ENCODE peak calls at places on chromosome 12, in seven cellular contexts. One of them, this sample, is unnamed.
A peak's percentile ranks its signal among the peaks of the same experiment; 100 is the strongest.

GRCh38 chr12:10307630-10308029 is at the start of gene KLRD1:
- DNase-seq in prostate gland: no peak
- DNase-seq in ovary: no peak
- DNase-seq in lower leg skin: no peak
- DNase-seq in IMR-90: no peak
- DNase-seq in uterus: no peak
- DNase-seq in H54: no peak
- DNase-seq in this sample: no peak

GRCh38 chr12:122835693-122836026 is 403 bp downstream of the HIP1R start:
- DNase-seq in prostate gland: no peak
- DNase-seq in ovary: no peak
- DNase-seq in lower leg skin: peak; percentile 84
- DNase-seq in IMR-90: no peak
- DNase-seq in uterus: no peak
- DNase-seq in H54: no peak
- DNase-seq in this sample: no peak

GRCh38 chr12:13609874-13610273 is 371.5 kb downstream of the GRIN2B start:
- DNase-seq in prostate gland: no peak
- DNase-seq in ovary: no peak
- DNase-seq in lower leg skin: no peak
- DNase-seq in IMR-90: no peak
- DNase-seq in uterus: no peak
- DNase-seq in H54: no peak
- DNase-seq in this sample: no peak

GRCh38 chr12:89345830-89346740 is 6.2 kb downstream of the DUSP6 start:
- DNase-seq in prostate gland: no peak
- DNase-seq in ovary: no peak
- DNase-seq in lower leg skin: peak; percentile 85
- DNase-seq in IMR-90: peak; percentile 64
- DNase-seq in uterus: peak; percentile 47
- DNase-seq in H54: no peak
- DNase-seq in this sample: peak; percentile 75

GRCh38 chr12:37543966-37544668 is 772.5 kb upstream of the ALG10B start:
- DNase-seq in prostate gland: no peak
- DNase-seq in ovary: no peak
- DNase-seq in lower leg skin: peak; percentile 50
- DNase-seq in IMR-90: no peak
- DNase-seq in uterus: no peak
- DNase-seq in H54: no peak
- DNase-seq in this sample: no peak

GRCh38 chr12:20620311-20620710 is 74.8 kb upstream of the SLCO1C1 start:
- DNase-seq in prostate gland: no peak
- DNase-seq in ovary: no peak
- DNase-seq in lower leg skin: no peak
- DNase-seq in IMR-90: peak; percentile 13
- DNase-seq in uterus: no peak
- DNase-seq in H54: no peak
- DNase-seq in this sample: no peak

GRCh38 chr12:81128930-81129554 is 51.2 kb downstream of the ACSS3 start:
- DNase-seq in prostate gland: no peak
- DNase-seq in ovary: no peak
- DNase-seq in lower leg skin: no peak
- DNase-seq in IMR-90: peak; percentile 43
- DNase-seq in uterus: peak; percentile 19
- DNase-seq in H54: peak; percentile 7
- DNase-seq in this sample: no peak

GRCh38 chr12:104285740-104286537 is 17.6 kb upstream of the EID3 start:
- DNase-seq in prostate gland: no peak
- DNase-seq in ovary: no peak
- DNase-seq in lower leg skin: no peak
- DNase-seq in IMR-90: peak; percentile 70
- DNase-seq in uterus: no peak
- DNase-seq in H54: no peak
- DNase-seq in this sample: no peak

GRCh38 chr12:53492830-53493609 is 6.2 kb downstream of the MAP3K12 start:
- DNase-seq in prostate gland: peak; percentile 92
- DNase-seq in ovary: peak; percentile 93
- DNase-seq in lower leg skin: peak; percentile 99
- DNase-seq in IMR-90: peak; percentile 80
- DNase-seq in uterus: peak; percentile 94
- DNase-seq in H54: peak; percentile 75
- DNase-seq in this sample: peak; percentile 97

GRCh38 chr12:2795291-2796186 is 769 bp downstream of the FKBP4 start:
- DNase-seq in prostate gland: peak; percentile 78
- DNase-seq in ovary: peak; percentile 78
- DNase-seq in lower leg skin: peak; percentile 93
- DNase-seq in IMR-90: peak; percentile 41
- DNase-seq in uterus: peak; percentile 76
- DNase-seq in H54: peak; percentile 81
- DNase-seq in this sample: peak; percentile 91

GRCh38 chr12:105278043-105278697 is 42.2 kb upstream of the APPL2 start:
- DNase-seq in prostate gland: no peak
- DNase-seq in ovary: no peak
- DNase-seq in lower leg skin: no peak
- DNase-seq in IMR-90: peak; percentile 25
- DNase-seq in uterus: no peak
- DNase-seq in H54: peak; percentile 16
- DNase-seq in this sample: no peak

GRCh38 chr12:121117226-121117777 is 15.4 kb upstream of the P2RX7 start:
- DNase-seq in prostate gland: no peak
- DNase-seq in ovary: no peak
- DNase-seq in lower leg skin: no peak
- DNase-seq in IMR-90: no peak
- DNase-seq in uterus: no peak
- DNase-seq in H54: no peak
- DNase-seq in this sample: no peak

GRCh38 chr12:96211989-96212388 is 17.8 kb downstream of the ELK3 start:
- DNase-seq in prostate gland: no peak
- DNase-seq in ovary: no peak
- DNase-seq in lower leg skin: no peak
- DNase-seq in IMR-90: no peak
- DNase-seq in uterus: peak; percentile 18
- DNase-seq in H54: no peak
- DNase-seq in this sample: no peak

GRCh38 chr12:24711056-24711455 is 237.8 kb downstream of the BCAT1 start:
- DNase-seq in prostate gland: no peak
- DNase-seq in ovary: no peak
- DNase-seq in lower leg skin: no peak
- DNase-seq in IMR-90: no peak
- DNase-seq in uterus: no peak
- DNase-seq in H54: no peak
- DNase-seq in this sample: no peak

DNA sequence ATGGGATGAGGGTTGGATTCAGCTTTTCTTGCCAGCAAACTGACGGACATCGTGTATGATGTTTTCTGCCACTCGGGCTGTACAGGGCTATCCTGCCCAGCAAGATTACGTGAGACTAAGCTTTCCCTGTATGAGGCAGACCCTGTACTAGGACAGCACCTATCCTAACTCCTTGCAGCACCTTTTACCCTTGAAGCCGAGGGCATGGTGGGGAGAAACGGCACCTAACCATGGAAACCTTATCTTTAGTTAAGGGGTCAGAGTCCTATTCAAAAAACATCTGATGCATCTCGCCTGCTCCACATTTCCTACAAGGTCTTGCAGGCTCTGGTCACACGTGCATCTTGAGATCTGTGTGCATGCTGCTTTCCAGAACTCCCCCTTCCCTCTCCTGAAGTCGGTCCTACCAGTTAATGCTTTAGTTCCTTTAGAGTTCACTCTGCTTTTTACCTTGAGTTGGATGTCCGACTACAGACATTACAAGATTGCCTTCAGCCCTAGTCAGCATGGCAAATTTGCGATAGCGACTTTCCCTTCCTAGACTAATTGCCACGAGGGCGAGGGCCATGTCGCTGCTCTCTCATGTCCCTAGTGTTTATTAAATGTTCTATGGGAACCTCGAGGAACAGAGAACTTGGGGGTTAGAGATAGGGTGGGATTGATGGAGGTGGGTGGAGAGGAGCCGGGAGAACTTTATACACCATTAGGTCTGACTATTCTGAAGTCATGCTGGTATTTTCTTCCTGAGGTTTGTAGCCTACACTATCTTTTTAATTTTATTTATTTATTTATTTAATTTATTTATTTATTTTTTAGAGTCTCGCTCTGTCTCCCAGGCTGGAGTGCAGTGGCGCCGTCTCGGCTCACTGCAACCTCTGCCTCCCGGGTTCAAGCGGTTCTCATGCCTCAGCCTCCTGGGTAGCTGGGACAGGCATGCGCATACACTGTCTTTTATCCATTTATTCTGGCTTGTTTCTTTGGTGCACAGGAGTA is 6.6 kb downstream of the RAN start:
- DNase-seq in prostate gland: no peak
- DNase-seq in ovary: no peak
- DNase-seq in lower leg skin: no peak
- DNase-seq in IMR-90: no peak
- DNase-seq in uterus: no peak
- DNase-seq in H54: no peak
- DNase-seq in this sample: peak; percentile 11
- TF ChIP-seq POLR2A in prostate gland: no peak
- TF ChIP-seq POLR2A in ovary: no peak
- TF ChIP-seq POLR2A in lower leg skin: no peak
- TF ChIP-seq POLR2A in IMR-90: no peak
- TF ChIP-seq POLR2A in uterus: no peak
- TF ChIP-seq POLR2A in H54: no peak
- TF ChIP-seq POLR2A in this sample: no peak

GRCh38 chr12:55742719-55743130 is at the start of gene GDF11:
- DNase-seq in prostate gland: peak; percentile 76
- DNase-seq in ovary: peak; percentile 85
- DNase-seq in lower leg skin: peak; percentile 93
- DNase-seq in IMR-90: peak; percentile 74
- DNase-seq in uterus: peak; percentile 87
- DNase-seq in H54: peak; percentile 92
- DNase-seq in this sample: peak; percentile 94
- TF ChIP-seq POLR2A in prostate gland: peak; percentile 73
- TF ChIP-seq POLR2A in ovary: peak; percentile 75
- TF ChIP-seq POLR2A in lower leg skin: no peak
- TF ChIP-seq POLR2A in IMR-90: peak; percentile 69
- TF ChIP-seq POLR2A in uterus: peak; percentile 82
- TF ChIP-seq POLR2A in H54: peak; percentile 50
- TF ChIP-seq POLR2A in this sample: peak; percentile 31

GRCh38 chr12:27014085-27014858 is at the start of gene TM7SF3:
- DNase-seq in prostate gland: peak; percentile 95
- DNase-seq in ovary: peak; percentile 93
- DNase-seq in lower leg skin: peak; percentile 98
- DNase-seq in IMR-90: peak; percentile 83
- DNase-seq in uterus: peak; percentile 91
- DNase-seq in H54: peak; percentile 87
- DNase-seq in this sample: peak; percentile 95
- TF ChIP-seq POLR2A in prostate gland: peak; percentile 65
- TF ChIP-seq POLR2A in ovary: peak; percentile 44
- TF ChIP-seq POLR2A in lower leg skin: no peak
- TF ChIP-seq POLR2A in IMR-90: no peak
- TF ChIP-seq POLR2A in uterus: peak; percentile 63
- TF ChIP-seq POLR2A in H54: peak; percentile 41
- TF ChIP-seq POLR2A in this sample: no peak

GRCh38 chr12:57866308-57867019 is 19.9 kb upstream of the CTDSP2 start:
- DNase-seq in prostate gland: no peak
- DNase-seq in ovary: no peak
- DNase-seq in lower leg skin: no peak
- DNase-seq in IMR-90: no peak
- DNase-seq in uterus: no peak
- DNase-seq in H54: no peak
- DNase-seq in this sample: no peak

GRCh38 chr12:57864382-57864781 is 17.9 kb upstream of the CTDSP2 start:
- DNase-seq in prostate gland: peak; percentile 10
- DNase-seq in ovary: no peak
- DNase-seq in lower leg skin: no peak
- DNase-seq in IMR-90: no peak
- DNase-seq in uterus: peak; percentile 49
- DNase-seq in H54: peak; percentile 34
- DNase-seq in this sample: peak; percentile 65

GRCh38 chr12:57861967-57862366 is 15.4 kb upstream of the CTDSP2 start:
- DNase-seq in prostate gland: no peak
- DNase-seq in ovary: no peak
- DNase-seq in lower leg skin: no peak
- DNase-seq in IMR-90: no peak
- DNase-seq in uterus: no peak
- DNase-seq in H54: no peak
- DNase-seq in this sample: no peak

GRCh38 chr12:57863676-57864075 is 17.1 kb upstream of the CTDSP2 start:
- DNase-seq in prostate gland: no peak
- DNase-seq in ovary: no peak
- DNase-seq in lower leg skin: no peak
- DNase-seq in IMR-90: no peak
- DNase-seq in uterus: no peak
- DNase-seq in H54: no peak
- DNase-seq in this sample: no peak

GRCh38 chr12:57864811-57865751 is 18.6 kb upstream of the CTDSP2 start:
- DNase-seq in prostate gland: peak; percentile 64
- DNase-seq in ovary: peak; percentile 83
- DNase-seq in lower leg skin: peak; percentile 95
- DNase-seq in IMR-90: peak; percentile 77
- DNase-seq in uterus: peak; percentile 86
- DNase-seq in H54: peak; percentile 77
- DNase-seq in this sample: peak; percentile 91
- TF ChIP-seq POLR2A in prostate gland: peak; percentile 33
- TF ChIP-seq POLR2A in ovary: peak; percentile 78
- TF ChIP-seq POLR2A in lower leg skin: no peak
- TF ChIP-seq POLR2A in IMR-90: no peak
- TF ChIP-seq POLR2A in uterus: peak; percentile 84
- TF ChIP-seq POLR2A in H54: peak; percentile 22
- TF ChIP-seq POLR2A in this sample: peak; percentile 51

This sample was measured in sigmoid colon.